ENCODE peak calls at places on chromosomes 3 and 15, in four cellular contexts. I is breast epithelium, X is hepatocyte, M is tibial artery. D is an unnamed sample.

GRCh38 chr3:31252216-31253185 is 280.2 kb upstream of the STT3B start:
- DNase-seq in I (no peak), X (no peak), M (no peak), D (no peak)

GRCh38 chr15:88043396-88043795 is 213.1 kb downstream of the NTRK3 start:
- DNase-seq in I (no peak), X (no peak), M (no peak), D (no peak)

GRCh38 chr15:51366911-51367310 is 25.5 kb downstream of the GLDN start:
- DNase-seq in I (no peak), X (peak), M (peak), D (peak)

GRCh38 chr15:70835415-70835814 is 18.5 kb downstream of the LARP6 start:
- DNase-seq in I (no peak), X (no peak), M (peak), D (no peak)

GRCh38 chr3:119494597-119494996 is 3.8 kb upstream of the TIMMDC1 start:
- DNase-seq in I (no peak), X (no peak), M (no peak), D (no peak)

GRCh38 chr15:93026359-93026758 is 62.7 kb downstream of the RGMA start:
- DNase-seq in I (no peak), X (no peak), M (no peak), D (no peak)

GRCh38 chr15:83626171-83626802 is 27.6 kb upstream of the ADAMTSL3 start:
- DNase-seq in I (no peak), X (peak), M (no peak), D (peak)

GRCh38 chr3:75260-75659 is 121.3 kb upstream of the CHL1 start:
- DNase-seq in I (no peak), X (no peak), M (no peak), D (peak)

GRCh38 chr15:72758195-72758594 is 25.4 kb downstream of the ADPGK start:
- DNase-seq in I (no peak), X (peak), M (no peak), D (peak)

GRCh38 chr3:102225407-102226132 is 209.2 kb upstream of the ZPLD1 start:
- DNase-seq in I (no peak), X (peak), M (no peak), D (peak)

GRCh38 chr15:57565326-57565725 is 26.4 kb upstream of the MYZAP start:
- DNase-seq in I (no peak), X (no peak), M (no peak), D (no peak)

GRCh38 chr3:122295286-122295685 is 29.8 kb upstream of the CSTA start:
- DNase-seq in I (no peak), X (no peak), M (no peak), D (no peak)

GRCh38 chr3:160163259-160163878 is 61.9 kb upstream of the C3orf80 start:
- DNase-seq in I (no peak), X (peak), M (no peak), D (peak)

GRCh38 chr3:113697192-113698090 is 999 bp upstream of the USF3 start:
- DNase-seq in I (no peak), X (peak), M (no peak), D (peak)

GRCh38 chr3:42670670-42671069 is 14.7 kb upstream of the KLHL40 start:
- DNase-seq in I (no peak), X (no peak), M (no peak), D (no peak)

GRCh38 chr15:57307527-57308193 is 68.6 kb upstream of the CGNL1 start:
- DNase-seq in I (no peak), X (no peak), M (no peak), D (no peak)

GRCh38 chr15:55740479-55740878 is 2.5 kb downstream of the PRTG start:
- DNase-seq in I (no peak), X (no peak), M (no peak), D (no peak)

GRCh38 chr3:20056727-20057611 is 16.7 kb downstream of the KAT2B start:
- DNase-seq in I (no peak), X (peak), M (no peak), D (peak)

GRCh38 chr15:31977138-31977537 is 53.2 kb upstream of the CHRNA7 start:
- DNase-seq in I (no peak), X (no peak), M (no peak), D (no peak)

GRCh38 chr15:31975446-31976229 is 54.7 kb upstream of the CHRNA7 start:
- DNase-seq in I (no peak), X (no peak), M (no peak), D (no peak)

GRCh38 chr15:31974154-31974794 is 56.0 kb upstream of the CHRNA7 start:
- DNase-seq in I (no peak), X (no peak), M (no peak), D (no peak)

GRCh38 chr15:31973197-31973596 is 57.1 kb upstream of the CHRNA7 start:
- DNase-seq in I (no peak), X (no peak), M (no peak), D (no peak)

DNA sequence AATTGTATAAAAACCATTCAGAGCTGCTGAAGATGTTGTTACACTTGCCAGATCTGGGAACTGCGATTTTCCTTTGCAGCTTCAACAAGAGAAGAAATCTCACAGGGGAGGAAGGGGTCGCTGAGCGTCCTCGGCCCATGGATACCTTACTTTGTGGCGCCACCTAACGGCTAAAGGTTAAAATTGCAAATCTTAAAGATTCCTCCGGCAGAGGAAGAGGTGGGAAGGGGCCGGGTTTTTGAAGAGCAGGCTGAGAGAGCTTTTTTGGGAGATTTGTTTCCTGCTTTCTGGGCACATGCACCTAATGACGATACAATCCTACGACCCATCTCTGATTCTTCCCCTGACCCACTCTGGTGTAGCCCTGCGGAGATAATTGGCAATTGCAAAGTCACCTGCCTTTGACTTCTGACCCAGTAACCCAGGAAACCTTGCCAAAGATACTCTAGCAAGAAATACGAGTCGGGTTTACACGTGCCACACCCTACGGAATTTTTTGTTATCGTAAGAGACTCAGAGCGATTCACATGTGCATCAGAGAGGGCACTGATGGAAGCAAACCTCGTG is 55.4 kb upstream of the CHRNA7 start:
- DNase-seq in I (no peak), X (peak), M (no peak), D (peak)
- H3K4me3 ChIP-seq in I (peak), X (no peak), M (no peak), D (no peak)

GRCh38 chr15:48555244-48555804 is 90.2 kb downstream of the FBN1 start:
- DNase-seq in I (no peak), X (peak), M (no peak), D (peak)
- H3K4me3 ChIP-seq in I (no peak), X (no peak), M (no peak), D (no peak)

GRCh38 chr3:16171825-16172224 is 2.7 kb upstream of the GALNT15 start:
- DNase-seq in I (no peak), X (peak), M (no peak), D (no peak)

GRCh38 chr3:16174389-16174788 is at the start of gene GALNT15:
- DNase-seq in I (peak), X (peak), M (peak), D (peak)

GRCh38 chr3:16176391-16177030 is 2.0 kb downstream of the GALNT15 start:
- DNase-seq in I (no peak), X (no peak), M (no peak), D (peak)

GRCh38 chr3:16174976-16175901 is 759 bp downstream of the GALNT15 start:
- DNase-seq in I (no peak), X (no peak), M (no peak), D (no peak)

GRCh38 chr3:16173696-16174355 is 654 bp upstream of the GALNT15 start:
- DNase-seq in I (no peak), X (no peak), M (no peak), D (peak)
- H3K4me3 ChIP-seq in I (peak), X (no peak), M (peak), D (no peak)

GRCh38 chr15:68441045-68441743 is 9.2 kb upstream of the ITGA11 start:
- DNase-seq in I (no peak), X (no peak), M (peak), D (peak)
- H3K4me3 ChIP-seq in I (no peak), X (no peak), M (no peak), D (no peak)

GRCh38 chr3:11632564-11632963 is 11.2 kb downstream of the VGLL4 start:
- DNase-seq in I (no peak), X (no peak), M (no peak), D (no peak)

GRCh38 chr3:11635671-11636371 is 7.9 kb downstream of the VGLL4 start:
- DNase-seq in I (no peak), X (no peak), M (no peak), D (peak)

GRCh38 chr3:11632966-11633365 is 10.7 kb downstream of the VGLL4 start:
- DNase-seq in I (no peak), X (no peak), M (no peak), D (no peak)

GRCh38 chr3:11634974-11635612 is 8.6 kb downstream of the VGLL4 start:
- DNase-seq in I (no peak), X (no peak), M (no peak), D (no peak)

DNA sequence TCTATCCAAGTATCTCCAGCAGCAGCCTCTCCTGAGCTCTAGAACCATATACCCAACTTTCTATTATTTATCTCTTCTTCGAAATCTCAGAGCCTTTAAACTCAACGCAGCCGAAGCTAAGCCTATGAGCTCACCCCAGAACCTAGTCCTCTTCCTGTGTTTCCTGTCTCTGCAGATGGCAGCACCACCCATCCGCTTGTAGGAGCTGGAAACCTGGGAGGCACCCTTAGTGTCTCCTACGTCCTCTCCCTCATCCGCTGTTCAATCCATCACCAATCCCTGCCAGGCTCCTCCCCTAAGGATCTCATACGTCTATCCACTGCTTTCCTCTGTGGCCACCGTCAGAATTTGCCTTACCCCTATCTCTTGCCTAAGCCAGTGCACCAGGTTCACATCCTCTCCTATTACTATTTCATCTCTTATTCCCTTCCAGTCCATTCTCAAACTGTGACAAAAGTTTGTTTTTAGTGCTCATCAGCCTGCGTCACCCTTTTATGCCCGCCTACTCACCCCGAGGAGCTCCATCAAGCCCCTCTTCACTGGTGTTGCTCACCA is 9.6 kb downstream of the VGLL4 start:
- DNase-seq in I (no peak), X (no peak), M (no peak), D (no peak)
- H3K4me3 ChIP-seq in I (no peak), X (no peak), M (no peak), D (no peak)

DNA sequence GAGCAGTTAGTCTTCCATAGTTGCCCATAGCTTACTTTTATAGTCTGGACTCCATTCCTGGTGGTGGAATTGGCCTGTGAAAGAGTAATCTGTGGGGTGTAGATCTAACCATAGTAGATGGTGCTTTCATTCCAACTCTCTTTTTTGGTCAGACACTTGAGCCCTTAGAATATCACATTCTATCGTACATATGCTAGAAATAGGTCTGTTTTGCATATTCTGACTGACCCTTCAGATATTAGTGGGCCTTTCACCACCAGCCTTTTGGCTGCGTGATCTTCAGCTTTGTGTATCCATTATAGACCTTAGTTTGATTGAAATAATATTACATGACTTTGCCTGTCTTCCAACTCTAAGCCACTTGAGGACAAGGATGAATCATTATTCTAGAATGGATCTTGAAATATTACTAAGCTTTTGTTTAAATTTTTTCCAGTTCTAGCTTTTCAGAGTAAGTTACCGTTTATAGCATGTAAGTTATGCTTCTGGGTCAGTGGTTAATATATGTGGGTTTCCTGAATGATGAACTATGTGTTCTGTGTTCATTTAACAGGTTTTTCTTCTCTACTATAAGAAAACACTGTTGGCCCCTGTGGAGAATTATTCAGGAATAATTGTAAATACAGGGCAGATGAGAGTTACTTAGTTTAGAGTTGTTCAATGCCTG is 8.7 kb downstream of the RAB7A start:
- DNase-seq in I (no peak), X (no peak), M (no peak), D (no peak)
- H3K4me3 ChIP-seq in I (no peak), X (no peak), M (no peak), D (no peak)

DNA sequence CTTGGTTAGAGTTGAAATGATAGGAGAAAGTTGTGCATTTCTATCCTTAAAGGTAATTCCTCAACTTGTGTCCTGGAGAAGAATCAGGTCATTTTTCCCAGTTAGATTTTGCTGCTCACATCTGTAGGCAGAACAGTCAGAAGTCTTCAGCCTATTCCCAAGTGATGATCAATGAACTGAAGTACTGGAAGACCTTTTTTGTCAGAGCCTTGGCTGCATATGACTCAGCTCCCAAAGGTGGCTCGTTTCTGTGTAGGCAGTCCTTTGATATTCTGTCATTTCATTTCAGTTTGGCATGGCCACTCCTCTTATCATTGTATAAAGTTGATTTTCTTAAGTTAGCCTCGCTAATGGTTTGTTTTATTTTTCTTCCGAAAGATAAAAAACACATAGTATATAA is 90.7 kb downstream of the KLHL25 start:
- DNase-seq in I (no peak), X (no peak), M (no peak), D (no peak)
- H3K4me3 ChIP-seq in I (no peak), X (no peak), M (no peak), D (no peak)

GRCh38 chr3:125117631-125118191 is 61.9 kb upstream of the HEG1 start:
- DNase-seq in I (no peak), X (no peak), M (no peak), D (no peak)

GRCh38 chr3:125121246-125122010 is 65.6 kb upstream of the HEG1 start:
- DNase-seq in I (no peak), X (no peak), M (no peak), D (no peak)

GRCh38 chr3:125118600-125118999 is 62.8 kb upstream of the HEG1 start:
- DNase-seq in I (no peak), X (no peak), M (no peak), D (no peak)

GRCh38 chr3:125120370-125121122 is 64.7 kb upstream of the HEG1 start:
- DNase-seq in I (no peak), X (no peak), M (no peak), D (peak)

GRCh38 chr3:125119752-125120369 is 64.1 kb upstream of the HEG1 start:
- DNase-seq in I (no peak), X (no peak), M (no peak), D (peak)
- H3K4me3 ChIP-seq in I (peak), X (no peak), M (peak), D (no peak)